ENCODE peak calls at places on chromosomes 16 and 17, in ten cellular contexts. G, K, H, M, D, Q, V, I, P and X are unnamed samples.

GRCh38 chr16:85090166-85090565 is 22.1 kb downstream of the CIBAR2 start:
- DNase-seq in G (no peak), K (no peak), H (no peak), M (no peak), D (no peak), Q (no peak), V (no peak), I (no peak), P (no peak), X (no peak)

GRCh38 chr17:75810216-75810615 is 25.6 kb downstream of the UNK start:
- DNase-seq in G (no peak), K (no peak), H (no peak), M (no peak), D (no peak), Q (peak), V (no peak), I (no peak), P (no peak), X (no peak)

GRCh38 chr16:88686439-88687253 is at the start of gene SNAI3:
- DNase-seq in G (peak), K (peak), H (peak), M (peak), D (peak), Q (peak), V (peak), I (peak), P (no peak), X (peak)

GRCh38 chr17:77200711-77201110 is 59.9 kb downstream of the SEC14L1 start:
- DNase-seq in G (no peak), K (no peak), H (no peak), M (no peak), D (peak), Q (no peak), V (no peak), I (no peak), P (no peak), X (no peak)

GRCh38 chr16:27067138-27067537 is 411 bp downstream of the C16orf82 start:
- DNase-seq in G (peak), K (no peak), H (no peak), M (no peak), D (no peak), Q (peak), V (no peak), I (no peak), P (no peak), X (no peak)

GRCh38 chr16:84700518-84701277 is 898 bp downstream of the USP10 start:
- DNase-seq in G (no peak), K (no peak), H (peak), M (peak), D (no peak), Q (peak), V (no peak), I (no peak), P (no peak), X (peak)

GRCh38 chr17:30207655-30208054 is 27.8 kb downstream of the SLC6A4 start:
- DNase-seq in G (no peak), K (no peak), H (no peak), M (no peak), D (no peak), Q (peak), V (no peak), I (no peak), P (no peak), X (no peak)

GRCh38 chr16:54657058-54657708 is 273.5 kb upstream of the IRX5 start:
- DNase-seq in G (no peak), K (peak), H (peak), M (no peak), D (peak), Q (peak), V (peak), I (no peak), P (no peak), X (no peak)

GRCh38 chr17:66491213-66491612 is 188.8 kb downstream of the PRKCA start:
- DNase-seq in G (no peak), K (no peak), H (no peak), M (no peak), D (no peak), Q (no peak), V (no peak), I (no peak), P (no peak), X (no peak)

GRCh38 chr17:61280338-61280737 is 119.3 kb upstream of the TBX2 start:
- DNase-seq in G (no peak), K (no peak), H (no peak), M (no peak), D (no peak), Q (no peak), V (no peak), I (no peak), P (no peak), X (no peak)

GRCh38 chr17:67138392-67138791 is 94.0 kb downstream of the CACNG1 start:
- DNase-seq in G (no peak), K (no peak), H (no peak), M (no peak), D (no peak), Q (no peak), V (no peak), I (no peak), P (no peak), X (no peak)

GRCh38 chr17:12021604-12022003 is 927 bp downstream of the MAP2K4 start:
- DNase-seq in G (no peak), K (no peak), H (no peak), M (no peak), D (no peak), Q (no peak), V (no peak), I (no peak), P (no peak), X (peak)

GRCh38 chr17:12022310-12022709 is 1.6 kb downstream of the MAP2K4 start:
- DNase-seq in G (no peak), K (no peak), H (no peak), M (no peak), D (no peak), Q (no peak), V (no peak), I (no peak), P (no peak), X (no peak)

GRCh38 chr17:12024332-12024731 is 3.7 kb downstream of the MAP2K4 start:
- DNase-seq in G (no peak), K (peak), H (no peak), M (no peak), D (peak), Q (no peak), V (no peak), I (no peak), P (peak), X (no peak)

DNA sequence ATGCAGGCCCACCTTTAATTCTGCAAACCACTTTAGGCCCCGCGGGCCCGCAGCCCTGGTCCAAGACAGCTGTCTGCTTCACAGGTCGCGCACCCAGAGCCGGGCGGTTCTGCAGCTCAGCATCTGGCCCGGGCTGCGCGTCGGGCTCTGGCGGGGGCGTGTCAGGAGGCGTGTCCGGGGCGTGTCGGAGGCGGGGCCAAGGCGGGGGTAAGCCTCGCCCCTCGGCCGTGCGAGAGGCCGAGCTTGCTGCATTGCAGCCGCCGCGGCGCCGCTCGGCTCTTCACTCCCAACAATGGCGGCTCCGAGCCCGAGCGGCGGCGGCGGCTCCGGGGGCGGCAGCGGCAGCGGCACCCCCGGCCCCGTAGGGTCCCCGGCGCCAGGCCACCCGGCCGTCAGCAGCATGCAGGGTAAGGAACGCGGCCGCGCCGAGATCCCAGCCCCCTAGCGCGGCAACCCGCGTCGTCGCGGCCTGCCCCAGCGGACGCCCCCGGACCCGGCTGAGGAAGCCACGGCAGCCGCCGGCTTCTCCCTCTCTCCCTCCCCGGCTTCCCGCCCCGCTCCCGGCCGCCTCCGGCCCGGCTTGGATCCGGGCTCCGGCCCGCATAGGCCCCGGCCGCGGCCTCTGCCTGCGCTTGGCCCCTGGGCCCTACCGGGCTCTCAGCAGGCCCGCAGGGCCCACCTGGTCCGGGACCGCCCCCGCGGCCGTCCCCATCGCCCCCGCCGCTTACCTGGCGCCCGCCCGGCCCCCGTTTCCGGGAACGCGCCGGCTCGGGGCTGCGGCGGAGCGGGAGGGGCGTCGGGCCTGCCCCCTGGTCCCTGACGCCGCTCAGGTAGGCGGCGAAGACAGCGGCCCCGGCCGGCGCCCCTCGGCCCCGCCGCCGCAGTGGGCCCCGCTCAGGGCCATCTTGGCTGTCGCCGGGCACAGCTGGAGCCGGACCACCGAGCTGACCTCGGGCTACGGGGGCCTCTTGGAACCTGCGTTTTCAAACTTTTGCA is at the start of gene MAP2K4:
- DNase-seq in G (peak), K (peak), H (peak), M (peak), D (peak), Q (peak), V (peak), I (peak), P (peak), X (peak)
- TF ChIP-seq CTCF in G (no peak), K (no peak), H (no peak), M (no peak), D (no peak), Q (no peak), V (no peak), I (no peak), P (no peak), X (no peak)

DNA sequence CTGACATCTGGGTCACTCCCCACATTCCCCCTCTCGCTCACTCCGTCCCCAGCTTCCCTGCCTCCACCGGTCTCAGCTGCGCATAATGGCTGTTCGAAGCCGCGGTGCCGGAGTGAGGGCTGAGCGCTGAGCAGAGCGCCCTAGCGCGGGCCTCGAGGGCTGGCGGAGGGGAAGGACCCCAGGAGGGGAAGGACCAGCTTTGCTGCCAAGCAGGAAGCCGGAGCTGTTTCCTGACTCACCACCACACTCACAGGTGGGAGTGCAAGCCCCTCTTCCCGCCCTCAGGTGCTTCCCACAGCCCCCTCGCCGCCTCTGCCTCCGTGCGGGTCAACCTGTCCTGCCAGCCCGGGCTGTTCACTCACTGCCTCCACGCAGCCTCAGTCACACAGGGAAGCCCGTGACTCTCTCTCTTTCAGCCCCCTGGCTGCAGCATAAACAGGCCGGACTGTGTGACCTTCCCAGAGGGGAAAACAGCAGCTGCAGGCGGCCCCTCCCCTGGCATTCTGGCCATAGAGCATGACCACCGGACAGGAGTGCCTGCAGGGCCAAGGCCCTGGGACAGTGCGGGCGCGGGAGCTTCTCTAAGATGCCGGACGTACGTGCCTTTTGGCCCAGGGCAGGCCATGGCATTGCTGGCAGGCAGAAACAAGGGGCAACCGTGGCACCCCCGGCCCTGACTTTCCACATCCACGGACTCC is 23.7 kb downstream of the SLC43A2 start:
- DNase-seq in G (peak), K (no peak), H (no peak), M (no peak), D (no peak), Q (no peak), V (no peak), I (no peak), P (no peak), X (no peak)
- TF ChIP-seq CTCF in G (no peak), K (no peak), H (no peak), M (no peak), D (no peak), Q (no peak), V (no peak), I (no peak), P (no peak), X (no peak)

DNA sequence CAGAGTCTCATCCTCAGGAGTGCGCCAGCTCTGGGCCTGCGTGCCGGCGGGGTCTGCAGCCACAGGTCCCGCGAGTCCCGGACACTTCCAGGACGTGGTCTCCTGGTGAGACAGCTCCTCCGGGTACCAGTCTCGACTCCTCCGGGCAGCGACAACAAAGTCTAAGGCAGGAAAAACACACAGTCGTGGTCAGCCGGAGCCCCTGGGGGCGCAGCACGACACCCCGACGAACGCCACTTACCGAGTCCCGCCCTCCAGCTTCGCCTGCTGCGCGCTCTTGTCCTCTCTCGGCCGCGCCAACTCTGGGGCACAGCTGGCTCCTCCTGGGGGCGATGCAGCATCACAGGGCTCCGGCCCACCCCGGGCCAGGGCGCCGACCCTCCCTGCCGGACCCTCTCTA is 13.4 kb downstream of the MIS12 start:
- DNase-seq in G (peak), K (no peak), H (no peak), M (no peak), D (no peak), Q (peak), V (no peak), I (no peak), P (no peak), X (no peak)
- TF ChIP-seq CTCF in G (no peak), K (no peak), H (no peak), M (no peak), D (no peak), Q (no peak), V (no peak), I (no peak), P (no peak), X (no peak)

GRCh38 chr17:44801880-44802279 is 28.2 kb downstream of the GJC1 start:
- DNase-seq in G (no peak), K (no peak), H (no peak), M (no peak), D (no peak), Q (no peak), V (no peak), I (no peak), P (no peak), X (no peak)
- TF ChIP-seq CTCF in G (no peak), K (no peak), H (no peak), M (no peak), D (no peak), Q (no peak), V (no peak), I (no peak), P (no peak), X (no peak)

DNA sequence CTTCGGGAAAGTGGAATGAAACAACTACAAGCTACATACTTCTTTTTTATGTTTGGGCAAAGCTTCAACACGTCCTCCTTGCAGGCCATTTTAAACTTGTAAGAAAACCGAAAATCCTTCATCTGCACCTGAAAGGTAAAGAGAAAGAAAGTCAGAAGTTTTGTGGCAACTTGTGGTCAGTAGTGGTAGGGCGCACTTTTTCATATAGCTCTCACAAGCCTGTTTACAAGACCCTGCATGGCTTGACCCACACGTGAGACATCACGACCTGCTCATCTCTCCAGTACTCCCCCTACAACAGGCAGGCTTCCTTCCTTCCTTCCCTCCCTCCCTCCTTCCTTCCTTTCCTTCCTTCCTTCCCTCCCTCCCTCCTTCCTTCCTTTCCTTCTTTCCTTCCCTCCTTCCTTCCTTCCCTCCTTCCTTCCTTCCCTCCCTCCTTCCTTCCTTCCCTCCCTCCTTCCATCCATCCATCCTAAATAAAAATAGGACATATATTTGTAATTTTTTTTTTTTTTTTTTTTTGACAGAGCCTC is 48.7 kb upstream of the CLEC18B start:
- DNase-seq in G (no peak), K (no peak), H (no peak), M (no peak), D (no peak), Q (no peak), V (no peak), I (no peak), P (no peak), X (no peak)
- TF ChIP-seq CTCF in G (no peak), K (no peak), H (no peak), M (no peak), D (no peak), Q (peak), V (no peak), I (no peak), P (no peak), X (no peak)

GRCh38 chr17:80035937-80036714 is at the start of gene CCDC40:
- DNase-seq in G (peak), K (peak), H (peak), M (peak), D (peak), Q (peak), V (peak), I (no peak), P (no peak), X (peak)
- TF ChIP-seq CTCF in G (no peak), K (no peak), H (peak), M (no peak), D (peak), Q (peak), V (no peak), I (no peak), P (no peak), X (no peak)

GRCh38 chr17:78829477-78829876 is 11.1 kb downstream of the USP36 start:
- DNase-seq in G (no peak), K (no peak), H (no peak), M (no peak), D (no peak), Q (no peak), V (no peak), I (no peak), P (no peak), X (no peak)

GRCh38 chr17:78826426-78826825 is 14.2 kb downstream of the USP36 start:
- DNase-seq in G (no peak), K (peak), H (no peak), M (no peak), D (no peak), Q (no peak), V (no peak), I (no peak), P (no peak), X (no peak)

GRCh38 chr17:78826836-78827509 is 13.6 kb downstream of the USP36 start:
- DNase-seq in G (no peak), K (no peak), H (no peak), M (no peak), D (no peak), Q (no peak), V (peak), I (no peak), P (no peak), X (no peak)

GRCh38 chr17:78825696-78826095 is 14.9 kb downstream of the USP36 start:
- DNase-seq in G (no peak), K (no peak), H (no peak), M (no peak), D (no peak), Q (no peak), V (no peak), I (no peak), P (no peak), X (no peak)

DNA sequence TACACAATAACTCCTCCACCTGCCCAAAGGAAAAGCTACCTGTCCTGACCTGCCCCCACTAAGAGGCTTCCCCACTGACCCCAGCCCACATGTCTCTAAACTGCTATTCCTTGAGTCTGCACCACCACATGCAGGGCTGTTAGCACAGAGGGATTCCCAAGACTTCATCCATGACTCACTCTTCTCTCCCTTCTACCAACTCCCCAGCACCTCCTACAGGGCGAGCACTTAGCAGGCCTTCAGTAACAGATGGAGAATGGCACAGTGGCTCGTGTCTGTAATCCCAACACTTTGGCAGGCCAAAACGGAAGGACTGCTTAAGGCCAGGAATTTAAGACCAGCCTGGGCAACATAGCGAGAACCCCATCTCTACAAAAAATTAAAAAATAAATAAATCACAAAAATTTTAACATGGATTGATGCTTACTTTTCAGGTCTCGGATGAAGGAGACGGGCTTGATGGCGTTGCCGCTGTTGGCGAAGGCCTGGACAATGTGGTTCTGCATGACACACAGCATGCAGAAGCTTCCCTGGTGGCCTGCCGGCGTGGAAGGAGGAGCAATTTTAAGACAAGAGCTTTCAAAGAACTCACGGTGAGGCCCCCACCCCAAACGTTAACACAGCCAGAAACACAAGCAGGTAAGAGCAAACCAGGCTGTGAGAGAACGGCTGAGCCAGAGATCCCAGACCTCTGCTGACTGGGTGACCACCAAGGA is 12.0 kb downstream of the USP36 start:
- DNase-seq in G (no peak), K (no peak), H (no peak), M (no peak), D (peak), Q (peak), V (no peak), I (no peak), P (peak), X (no peak)
- TF ChIP-seq CTCF in G (no peak), K (no peak), H (no peak), M (no peak), D (peak), Q (peak), V (no peak), I (no peak), P (peak), X (no peak)